ENCODE peak calls at places on chromosomes 5 and 9, in seven cellular contexts. Z is IMR-90, W is H9, K is neuronal stem cell, M is mesendoderm, L is mesenchymal stem cell, Q is H1. V is an unnamed sample.
A peak's percentile ranks its signal among the peaks of the same experiment; 100 is the strongest.

GRCh38 chr5:127656825-127657224 is 7.9 kb downstream of the CTXN3 start:
- DNase-seq in Z (no peak), Q (no peak), W (no peak), K (no peak), L (no peak), M (no peak), V (no peak)

GRCh38 chr5:176447538-176447981 is 625 bp upstream of the FAF2 start:
- DNase-seq in Q (peak; percentile 78), Z (no peak), W (no peak), L (no peak), M (no peak), K (no peak), V (no peak)

GRCh38 chr9:124040935-124041816 is 29.6 kb downstream of the LHX2 start:
- DNase-seq in Q (peak; percentile 93), M (no peak), L (no peak), Z (no peak), K (no peak), W (peak; percentile 67), V (peak; percentile 68)

GRCh38 chr5:169717298-169717697 is 80.2 kb downstream of the DOCK2 start:
- DNase-seq in K (no peak), Z (peak; percentile 30), M (no peak), L (no peak), W (no peak), Q (no peak), V (peak; percentile 22)

GRCh38 chr9:81791076-81791475 is 101.7 kb upstream of the TLE1 start:
- DNase-seq in W (no peak), Z (no peak), L (no peak), K (no peak), M (peak; percentile 26), Q (no peak), V (no peak)

GRCh38 chr5:157476699-157477408 is 16.8 kb downstream of the NIPAL4 start:
- DNase-seq in K (peak; percentile 56), Z (peak; percentile 74), L (peak; percentile 79), W (peak; percentile 53), M (peak; percentile 81), Q (no peak), V (peak; percentile 47)

GRCh38 chr9:132141364-132141947 is 20.4 kb upstream of the NTNG2 start:
- DNase-seq in W (no peak), Z (no peak), Q (peak; percentile 57), M (peak; percentile 28), K (peak; percentile 77), L (peak; percentile 2), V (no peak)

GRCh38 chr9:34253460-34253837 is 74.6 kb downstream of the UBAP1 start:
- DNase-seq in Z (peak; percentile 70), Q (no peak), K (no peak), M (no peak), L (no peak), W (no peak), V (no peak)

GRCh38 chr9:124254261-124254682 is 3.5 kb upstream of the NEK6 start:
- DNase-seq in L (no peak), Q (no peak), Z (no peak), K (no peak), W (no peak), M (no peak), V (no peak)

GRCh38 chr9:136538599-136539426 is 7.0 kb downstream of the NOTCH1 start:
- DNase-seq in Q (no peak), L (no peak), M (no peak), W (no peak), Z (no peak), K (no peak), V (no peak)

GRCh38 chr5:137622850-137623249 is 113.0 kb downstream of the KLHL3 start:
- DNase-seq in Q (no peak), W (no peak), K (no peak), M (no peak), L (no peak), Z (no peak), V (peak; percentile 26)

GRCh38 chr9:28031521-28032177 is 458.4 kb upstream of the C9orf72 start:
- DNase-seq in Z (no peak), M (peak; percentile 3), K (peak; percentile 51), W (no peak), Q (no peak), L (no peak), V (no peak)

GRCh38 chr9:112665347-112665746 is 52.6 kb downstream of the INIP start:
- DNase-seq in M (peak; percentile 16), Q (no peak), K (no peak), W (no peak), L (peak; percentile 18), Z (peak; percentile 47), V (peak; percentile 42)

GRCh38 chr5:141960018-141960417 is 2.0 kb upstream of the PCDH12 start:
- DNase-seq in Q (no peak), W (no peak), M (peak; percentile 29), Z (no peak), L (no peak), K (no peak), V (no peak)

GRCh38 chr5:68544656-68545565 is 329.4 kb downstream of the PIK3R1 start:
- DNase-seq in Z (peak; percentile 45), L (peak; percentile 41), W (no peak), Q (no peak), K (no peak), M (peak; percentile 18), V (no peak)

GRCh38 chr5:91850031-91850430 is 466.9 kb upstream of the ARRDC3 start:
- DNase-seq in W (no peak), K (no peak), Z (peak; percentile 3), Q (no peak), L (peak; percentile 27), M (peak; percentile 31), V (no peak)

GRCh38 chr5:94540856-94541494 is 77.4 kb downstream of the KIAA0825 start:
- DNase-seq in Z (no peak), M (peak; percentile 63), W (no peak), Q (no peak), L (no peak), K (no peak), V (no peak)

GRCh38 chr5:67209141-67209771 is 12.7 kb upstream of the CD180 start:
- DNase-seq in K (peak; percentile 67), Q (peak; percentile 71), Z (peak; percentile 72), W (peak; percentile 81), L (peak; percentile 72), M (peak; percentile 89), V (peak; percentile 58)

GRCh38 chr5:10985091-10985490 is 224.1 kb upstream of the DAP start:
- DNase-seq in M (no peak), L (no peak), W (no peak), Q (no peak), K (no peak), Z (no peak), V (peak; percentile 49)

GRCh38 chr5:10987291-10987806 is 226.3 kb upstream of the DAP start:
- DNase-seq in Q (no peak), M (no peak), W (no peak), L (peak; percentile 30), Z (no peak), K (no peak), V (no peak)

GRCh38 chr5:10987881-10988504 is 227.0 kb upstream of the DAP start:
- DNase-seq in L (no peak), Q (peak; percentile 98), K (peak; percentile 59), M (peak; percentile 86), W (peak; percentile 91), Z (no peak), V (peak; percentile 81)

GRCh38 chr5:10984021-10984420 is 223.0 kb upstream of the DAP start:
- DNase-seq in Z (no peak), Q (no peak), K (no peak), W (no peak), L (no peak), M (no peak), V (no peak)

GRCh38 chr5:10985711-10986110 is 224.7 kb upstream of the DAP start:
- DNase-seq in M (no peak), W (no peak), Z (no peak), K (no peak), Q (no peak), L (no peak), V (peak; percentile 51)
- H4K8ac ChIP-seq in M (no peak overlapping the region), W (no peak overlapping the region), Z (no peak overlapping the region), K (no peak overlapping the region), Q (no peak overlapping the region), L (no peak overlapping the region), V (no peak overlapping the region)

GRCh38 chr5:170860818-170861217 is 1.0 kb upstream of the RANBP17 start:
- DNase-seq in Z (no peak), L (no peak), W (no peak), K (peak; percentile 11), M (no peak), Q (no peak), V (peak; percentile 1)

GRCh38 chr5:170860415-170860814 is 1.4 kb upstream of the RANBP17 start:
- DNase-seq in W (no peak), M (no peak), Q (no peak), L (no peak), Z (no peak), K (no peak), V (no peak)

GRCh38 chr5:170863646-170864045 is 1.8 kb downstream of the RANBP17 start:
- DNase-seq in K (no peak), W (no peak), Q (no peak), M (no peak), Z (peak; percentile 82), L (peak; percentile 62), V (peak; percentile 79)

GRCh38 chr5:170861855-170862766 is at the start of gene RANBP17:
- DNase-seq in Z (peak; percentile 67), Q (peak; percentile 88), W (peak; percentile 88), K (peak; percentile 71), M (peak; percentile 93), L (peak; percentile 82), V (peak; percentile 87)

DNA sequence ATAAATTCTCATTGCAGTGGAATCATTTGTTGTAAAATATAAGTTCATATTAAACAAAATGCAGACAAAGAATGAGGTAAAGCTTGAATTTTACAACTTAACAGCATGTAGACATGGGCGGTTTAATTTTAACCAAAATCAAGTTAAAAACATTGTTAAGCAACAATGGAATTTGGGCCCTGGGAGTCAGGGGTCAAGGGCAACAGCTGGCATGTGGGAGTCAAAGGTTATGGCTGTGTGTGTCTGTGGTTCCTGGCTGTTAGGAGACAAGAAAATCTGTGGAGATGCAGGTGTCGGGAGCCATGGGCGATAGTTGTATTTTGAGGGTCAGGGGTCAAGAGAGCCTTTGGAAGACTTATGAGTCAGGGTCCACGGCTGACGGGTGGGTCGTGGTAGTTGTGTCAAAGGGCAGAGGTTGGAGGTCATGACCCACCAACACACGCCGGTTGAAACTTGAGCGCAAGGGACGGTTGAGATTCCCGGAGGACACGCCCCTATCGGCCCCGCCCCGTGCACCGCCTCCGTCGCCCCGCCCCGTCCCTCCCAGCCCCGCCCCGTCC is 443 bp upstream of the RANBP17 start:
- DNase-seq in L (peak; percentile 13), Q (no peak), K (no peak), W (no peak), Z (no peak), M (peak; percentile 5), V (no peak)
- H3K4ac ChIP-seq in L (no peak overlapping the region), Q (no peak overlapping the region), K (no peak overlapping the region), W (no peak overlapping the region), Z (no peak overlapping the region), M (no peak overlapping the region), V (no peak overlapping the region)

DNA sequence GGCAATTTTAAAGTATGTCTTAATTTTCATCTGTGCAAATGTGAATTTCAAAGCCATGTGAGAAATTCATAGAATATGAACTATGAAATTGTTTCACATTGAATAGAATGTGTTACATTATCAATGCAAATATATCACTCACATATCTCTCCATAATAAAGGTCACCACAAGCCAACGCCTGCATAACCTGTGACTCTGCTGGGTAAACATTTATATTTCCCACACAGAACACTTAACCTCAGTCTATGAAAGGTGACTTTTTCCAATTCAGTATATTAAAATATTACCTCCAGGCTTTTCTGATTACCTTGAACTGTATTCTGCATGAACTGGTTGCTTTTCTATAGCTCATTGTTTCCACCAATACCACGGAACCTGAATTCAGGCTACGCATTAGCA is 126.8 kb upstream of the TYRP1 start:
- DNase-seq in K (no peak), Q (no peak), Z (no peak), M (no peak), W (no peak), L (no peak), V (no peak)
- H3K23ac ChIP-seq in K (no peak overlapping the region), Q (no peak overlapping the region), Z (no peak overlapping the region), M (no peak overlapping the region), W (no peak overlapping the region), L (no peak overlapping the region), V (no peak overlapping the region)

GRCh38 chr5:471750-472058 is 28.7 kb downstream of the EXOC3 start:
- DNase-seq in K (no peak), W (no peak), Z (no peak), L (no peak), M (no peak), Q (no peak), V (peak; percentile 2)
- H4K8ac ChIP-seq in K (no peak overlapping the region), W (no peak overlapping the region), Z (no peak overlapping the region), L (no peak overlapping the region), M (no peak overlapping the region), Q (no peak overlapping the region), V (no peak overlapping the region)

V was measured in trophoblast cell.